ENCODE peak calls at places on chromosomes 5 and 9, in five cellular contexts. G, R, W, F and B are unnamed samples.

GRCh38 chr9:125190371-125190801 is 783 bp upstream of the PPP6C start:
- DNase-seq in G (peak), R (peak), W (no peak), F (no peak), B (peak)

GRCh38 chr5:173689713-173690360 is 73.4 kb upstream of the BOD1 start:
- DNase-seq in G (no peak), R (no peak), W (no peak), F (no peak), B (no peak)

GRCh38 chr5:140402258-140403074 is 833 bp downstream of the ANKHD1 start:
- DNase-seq in G (peak), R (peak), W (peak), F (no peak), B (peak)

GRCh38 chr5:36657563-36657995 is 51.2 kb downstream of the SLC1A3 start:
- DNase-seq in G (peak), R (peak), W (peak), F (no peak), B (peak)

GRCh38 chr5:39132792-39133191 is 58.6 kb upstream of the RICTOR start:
- DNase-seq in G (no peak), R (no peak), W (no peak), F (no peak), B (no peak)

GRCh38 chr9:136352682-136353081 is 10.9 kb downstream of the DNLZ start:
- DNase-seq in G (no peak), R (peak), W (no peak), F (no peak), B (no peak)

GRCh38 chr9:125493384-125493783 is 213.6 kb downstream of the MAPKAP1 start:
- DNase-seq in G (no peak), R (no peak), W (no peak), F (no peak), B (no peak)

GRCh38 chr9:15697459-15697858 is 144.6 kb downstream of the CCDC171 start:
- DNase-seq in G (peak), R (peak), W (no peak), F (no peak), B (peak)

GRCh38 chr5:14593326-14594036 is 11.9 kb downstream of the OTULINL start:
- DNase-seq in G (no peak), R (no peak), W (no peak), F (no peak), B (no peak)

GRCh38 chr5:58891072-58891970 is 308.4 kb downstream of the RAB3C start:
- DNase-seq in G (peak), R (peak), W (peak), F (peak), B (peak)

GRCh38 chr5:83337453-83338035 is 134.0 kb upstream of the VCAN start:
- DNase-seq in G (no peak), R (peak), W (no peak), F (no peak), B (peak)

GRCh38 chr9:93202919-93203712 is 19.2 kb downstream of the WNK2 start:
- DNase-seq in G (no peak), R (no peak), W (no peak), F (no peak), B (no peak)

GRCh38 chr9:32525506-32525905 is 490 bp downstream of the RIGI start:
- DNase-seq in G (peak), R (peak), W (no peak), F (no peak), B (peak)

GRCh38 chr9:85425153-85425611 is 316.6 kb downstream of the AGTPBP1 start:
- DNase-seq in G (peak), R (peak), W (no peak), F (peak), B (peak)

GRCh38 chr9:134589748-134590147 is 51.9 kb upstream of the COL5A1 start:
- DNase-seq in G (no peak), R (no peak), W (no peak), F (no peak), B (no peak)

GRCh38 chr9:91839926-91840464 is 110.0 kb downstream of the ROR2 start:
- DNase-seq in G (no peak), R (no peak), W (peak), F (no peak), B (no peak)

GRCh38 chr5:151162794-151163193 is 5.2 kb upstream of the ANXA6 start:
- DNase-seq in G (no peak), R (no peak), W (no peak), F (no peak), B (no peak)

GRCh38 chr9:134064711-134065110 is 3.1 kb downstream of the BRD3 start:
- DNase-seq in G (no peak), R (no peak), W (no peak), F (no peak), B (no peak)

GRCh38 chr9:14272924-14273528 is 40.9 kb downstream of the NFIB start:
- DNase-seq in G (no peak), R (no peak), W (no peak), F (no peak), B (no peak)

GRCh38 chr9:69104830-69105527 is 69.1 kb upstream of the TJP2 start:
- DNase-seq in G (no peak), R (no peak), W (no peak), F (no peak), B (no peak)

GRCh38 chr5:155416765-155417164 is 403.2 kb downstream of the KIF4B start:
- DNase-seq in G (no peak), R (no peak), W (no peak), F (no peak), B (no peak)

GRCh38 chr9:136095495-136096058 is 488 bp upstream of the NACC2 start:
- DNase-seq in G (peak), R (no peak), W (no peak), F (no peak), B (peak)

GRCh38 chr5:157107508-157107907 is 1.3 kb downstream of the HAVCR2 start:
- DNase-seq in G (no peak), R (no peak), W (no peak), F (no peak), B (no peak)

GRCh38 chr5:99061299-99061698 is 132.5 kb upstream of the CHD1 start:
- DNase-seq in G (no peak), R (no peak), W (no peak), F (no peak), B (no peak)

GRCh38 chr5:99398946-99399345 is 470.1 kb upstream of the CHD1 start:
- DNase-seq in G (no peak), R (no peak), W (no peak), F (no peak), B (no peak)

GRCh38 chr9:133354766-133355165 is 1.5 kb downstream of the SURF1 start:
- DNase-seq in G (no peak), R (no peak), W (no peak), F (no peak), B (no peak)

DNA sequence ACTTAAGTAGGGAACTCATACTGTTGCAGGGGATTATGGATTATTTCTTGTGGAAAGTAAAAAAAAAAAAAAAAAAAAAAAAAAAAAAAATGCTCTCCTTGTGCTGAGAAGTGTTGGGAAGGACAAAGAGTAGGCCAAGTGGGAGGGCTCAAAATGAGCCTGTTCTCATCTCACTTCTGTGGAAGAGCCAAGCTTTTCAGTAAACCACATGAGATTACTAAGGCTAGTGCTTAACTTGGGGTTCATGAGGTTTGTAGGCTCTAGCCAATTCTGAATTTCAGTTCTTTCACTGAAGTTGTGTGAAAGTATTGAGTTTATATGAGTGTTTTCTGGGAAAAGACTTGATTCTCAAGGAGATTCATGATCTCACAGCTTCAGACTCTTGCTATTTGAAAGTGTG is 23.0 kb upstream of the CEP78 start:
- DNase-seq in G (no peak), R (no peak), W (no peak), F (no peak), B (no peak)
- TF ChIP-seq CTCF in G (no peak), R (no peak), W (no peak), F (no peak), B (no peak)

GRCh38 chr9:97596906-97597305 is 36.3 kb downstream of the TSTD2 start:
- DNase-seq in G (no peak), R (no peak), W (no peak), F (no peak), B (no peak)

GRCh38 chr9:97600531-97601227 is 32.5 kb downstream of the TSTD2 start:
- DNase-seq in G (no peak), R (no peak), W (no peak), F (no peak), B (no peak)

GRCh38 chr9:97601228-97601898 is 31.8 kb downstream of the TSTD2 start:
- DNase-seq in G (no peak), R (no peak), W (no peak), F (no peak), B (no peak)

GRCh38 chr9:97599447-97599846 is 33.7 kb downstream of the TSTD2 start:
- DNase-seq in G (no peak), R (no peak), W (no peak), F (no peak), B (no peak)

GRCh38 chr9:97598461-97599288 is 34.5 kb downstream of the TSTD2 start:
- DNase-seq in G (peak), R (peak), W (peak), F (peak), B (peak)
- H3K4me3 ChIP-seq in G (no peak), R (no peak), W (no peak), F (no peak), B (no peak)

GRCh38 chr9:3908731-3909130 is 382.9 kb upstream of the RFX3 start:
- DNase-seq in G (no peak), R (no peak), W (no peak), F (no peak), B (peak)

GRCh38 chr9:3903273-3903672 is 377.5 kb upstream of the RFX3 start:
- DNase-seq in G (no peak), R (no peak), W (no peak), F (no peak), B (no peak)

GRCh38 chr9:3903906-3904305 is 378.1 kb upstream of the RFX3 start:
- DNase-seq in G (no peak), R (no peak), W (no peak), F (no peak), B (no peak)

GRCh38 chr9:3909966-3910650 is 384.3 kb upstream of the RFX3 start:
- DNase-seq in G (peak), R (no peak), W (no peak), F (no peak), B (no peak)

DNA sequence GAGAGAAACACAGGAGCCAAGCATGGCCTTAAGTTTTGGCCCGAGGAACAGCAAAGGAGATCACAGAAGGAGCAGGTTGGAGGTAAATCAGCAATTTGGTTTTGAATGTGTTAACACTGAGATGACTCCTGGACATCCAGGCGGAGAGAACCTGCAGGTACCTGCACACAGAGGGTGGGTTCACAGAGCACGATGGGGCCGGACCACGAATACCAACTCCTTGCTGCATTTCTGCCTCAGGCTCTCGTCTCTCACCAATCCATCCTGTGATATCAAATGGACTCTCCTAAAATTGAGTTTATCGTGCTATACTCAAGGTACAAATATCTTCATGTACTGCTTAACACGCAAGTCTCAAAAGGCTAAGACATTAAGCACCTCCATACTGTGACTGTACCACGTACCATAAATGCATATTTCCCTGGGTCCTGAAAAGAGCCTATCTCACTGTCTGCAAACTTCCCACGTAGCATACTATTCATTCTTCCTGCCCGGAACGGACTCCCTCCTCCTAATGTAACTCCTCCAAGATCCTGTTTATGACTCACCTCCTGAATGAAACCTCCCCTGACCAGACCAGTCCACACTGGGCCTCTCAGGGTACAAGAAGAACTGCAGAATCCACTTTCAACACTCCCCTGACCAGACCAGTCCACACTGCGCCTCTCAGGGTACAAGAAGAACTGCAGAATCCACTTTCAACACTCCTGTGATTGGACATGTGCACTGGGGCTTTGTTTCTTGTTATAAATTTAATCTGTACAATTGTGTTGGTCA is 380.8 kb upstream of the RFX3 start:
- DNase-seq in G (peak), R (no peak), W (no peak), F (no peak), B (peak)
- TF ChIP-seq CTCF in G (no peak), R (no peak), W (no peak), F (no peak), B (peak)

DNA sequence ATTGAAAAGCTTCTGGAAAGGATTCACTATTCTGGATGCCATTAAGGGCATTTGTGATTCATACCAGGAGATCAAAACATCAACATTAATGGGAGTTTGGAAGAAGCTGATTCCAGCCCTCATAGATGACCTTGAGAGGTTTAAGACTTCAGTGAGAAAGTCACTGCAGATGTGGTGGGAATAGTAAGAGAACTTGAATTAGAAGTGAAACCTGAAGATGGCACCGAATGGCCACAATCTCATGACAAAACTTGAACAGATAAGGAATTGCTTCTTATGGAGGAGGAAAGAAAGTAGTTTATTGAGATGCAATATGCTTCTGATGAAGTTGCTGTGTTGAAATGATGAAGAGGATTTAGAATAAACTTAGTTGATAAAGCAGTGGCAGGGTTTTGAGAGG is 254.6 kb upstream of the SLC24A2 start:
- DNase-seq in G (peak), R (no peak), W (no peak), F (no peak), B (no peak)
- H3K4me3 ChIP-seq in G (no peak), R (no peak), W (no peak), F (no peak), B (no peak)

DNA sequence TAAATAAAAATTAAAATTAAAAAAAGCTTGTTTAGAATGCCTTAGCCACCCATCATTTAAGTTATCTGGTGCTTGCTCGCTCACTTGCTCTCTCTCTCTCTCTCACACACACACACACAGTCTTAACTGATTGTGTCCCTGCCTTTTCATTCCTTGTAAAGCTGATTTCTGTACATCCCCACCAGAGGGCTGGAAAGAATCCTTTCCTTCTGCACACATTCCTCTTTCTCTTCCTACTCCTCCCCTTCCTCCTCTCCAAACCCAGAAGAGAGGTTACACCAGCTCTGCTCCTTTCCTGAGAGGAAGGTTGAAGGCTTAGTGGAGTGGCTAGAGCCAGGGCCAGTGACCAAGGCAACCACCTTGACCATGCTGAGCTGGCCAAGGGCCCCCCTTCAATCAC is 25.7 kb downstream of the STK10 start:
- DNase-seq in G (no peak), R (no peak), W (no peak), F (no peak), B (peak)
- TF ChIP-seq CTCF in G (no peak), R (no peak), W (no peak), F (no peak), B (peak)